ENCODE peak calls at places on chromosome 15, in ten cellular contexts. One of them, this sample, is unnamed.

GRCh38 chr15:48046813-48047483 is 73.8 kb upstream of the SLC24A5 start:
- DNase-seq in dorsolateral prefrontal cortex: no peak
- DNase-seq in Calu3: no peak
- DNase-seq in fibroblast of villous mesenchyme: no peak
- DNase-seq in neural crest cell: no peak
- DNase-seq in HFFc6: no peak
- DNase-seq in cardiac muscle cell: no peak
- DNase-seq in NB4: no peak
- DNase-seq in HL-60: no peak
- DNase-seq in fibroblast of lung: no peak
- DNase-seq in this sample: no peak

GRCh38 chr15:77603616-77604406 is 28.9 kb downstream of the LINGO1 start:
- DNase-seq in Calu3: no peak
- DNase-seq in cardiac muscle cell: no peak
- DNase-seq in fibroblast of villous mesenchyme: no peak
- DNase-seq in NB4: no peak
- DNase-seq in HFFc6: no peak
- DNase-seq in fibroblast of lung: no peak
- DNase-seq in dorsolateral prefrontal cortex: no peak
- DNase-seq in HL-60: no peak
- DNase-seq in neural crest cell: no peak
- DNase-seq in this sample: no peak

GRCh38 chr15:64017591-64018163 is 28.6 kb downstream of the DAPK2 start:
- DNase-seq in NB4: no peak
- DNase-seq in fibroblast of lung: peak
- DNase-seq in HFFc6: no peak
- DNase-seq in Calu3: no peak
- DNase-seq in HL-60: no peak
- DNase-seq in fibroblast of villous mesenchyme: no peak
- DNase-seq in cardiac muscle cell: no peak
- DNase-seq in neural crest cell: no peak
- DNase-seq in dorsolateral prefrontal cortex: no peak
- DNase-seq in this sample: no peak

GRCh38 chr15:85543741-85544155 is 163.3 kb downstream of the AKAP13 start:
- DNase-seq in dorsolateral prefrontal cortex: peak
- DNase-seq in fibroblast of lung: no peak
- DNase-seq in cardiac muscle cell: no peak
- DNase-seq in HL-60: peak
- DNase-seq in fibroblast of villous mesenchyme: no peak
- DNase-seq in HFFc6: no peak
- DNase-seq in Calu3: peak
- DNase-seq in NB4: peak
- DNase-seq in neural crest cell: no peak
- DNase-seq in this sample: no peak

GRCh38 chr15:33358303-33358702 is 47.5 kb downstream of the RYR3 start:
- DNase-seq in cardiac muscle cell: no peak
- DNase-seq in HL-60: no peak
- DNase-seq in neural crest cell: no peak
- DNase-seq in fibroblast of lung: peak
- DNase-seq in Calu3: no peak
- DNase-seq in fibroblast of villous mesenchyme: no peak
- DNase-seq in dorsolateral prefrontal cortex: no peak
- DNase-seq in NB4: no peak
- DNase-seq in HFFc6: no peak
- DNase-seq in this sample: no peak

GRCh38 chr15:40092416-40093223 is 16.1 kb downstream of the BMF start:
- DNase-seq in cardiac muscle cell: peak
- DNase-seq in fibroblast of villous mesenchyme: peak
- DNase-seq in Calu3: no peak
- DNase-seq in NB4: no peak
- DNase-seq in HFFc6: peak
- DNase-seq in dorsolateral prefrontal cortex: no peak
- DNase-seq in neural crest cell: no peak
- DNase-seq in HL-60: no peak
- DNase-seq in fibroblast of lung: peak
- DNase-seq in this sample: no peak

GRCh38 chr15:90336705-90337141 is 15.4 kb upstream of the ZNF774 start:
- DNase-seq in fibroblast of lung: peak
- DNase-seq in Calu3: no peak
- DNase-seq in HFFc6: peak
- DNase-seq in dorsolateral prefrontal cortex: no peak
- DNase-seq in fibroblast of villous mesenchyme: no peak
- DNase-seq in HL-60: peak
- DNase-seq in NB4: peak
- DNase-seq in neural crest cell: no peak
- DNase-seq in cardiac muscle cell: no peak
- DNase-seq in this sample: no peak

GRCh38 chr15:38253448-38253847 is 812 bp downstream of the SPRED1 start:
- DNase-seq in neural crest cell: no peak
- DNase-seq in Calu3: no peak
- DNase-seq in NB4: peak
- DNase-seq in cardiac muscle cell: no peak
- DNase-seq in dorsolateral prefrontal cortex: no peak
- DNase-seq in fibroblast of villous mesenchyme: peak
- DNase-seq in HFFc6: peak
- DNase-seq in fibroblast of lung: peak
- DNase-seq in HL-60: peak
- DNase-seq in this sample: no peak

GRCh38 chr15:86073281-86073680 is 6.4 kb upstream of the AGBL1 start:
- DNase-seq in HFFc6: no peak
- DNase-seq in cardiac muscle cell: no peak
- DNase-seq in fibroblast of villous mesenchyme: no peak
- DNase-seq in neural crest cell: no peak
- DNase-seq in dorsolateral prefrontal cortex: no peak
- DNase-seq in NB4: no peak
- DNase-seq in Calu3: no peak
- DNase-seq in fibroblast of lung: no peak
- DNase-seq in HL-60: no peak
- DNase-seq in this sample: no peak

GRCh38 chr15:85706779-85707518 is 87.8 kb downstream of the KLHL25 start:
- DNase-seq in Calu3: no peak
- DNase-seq in dorsolateral prefrontal cortex: no peak
- DNase-seq in neural crest cell: no peak
- DNase-seq in HL-60: no peak
- DNase-seq in fibroblast of villous mesenchyme: peak
- DNase-seq in NB4: peak
- DNase-seq in fibroblast of lung: peak
- DNase-seq in cardiac muscle cell: no peak
- DNase-seq in HFFc6: peak
- DNase-seq in this sample: no peak

GRCh38 chr15:44195151-44195740 is at the start of gene FRMD5:
- DNase-seq in HFFc6: peak
- DNase-seq in Calu3: peak
- DNase-seq in NB4: no peak
- DNase-seq in fibroblast of villous mesenchyme: peak
- DNase-seq in cardiac muscle cell: peak
- DNase-seq in dorsolateral prefrontal cortex: peak
- DNase-seq in HL-60: no peak
- DNase-seq in fibroblast of lung: peak
- DNase-seq in neural crest cell: peak
- DNase-seq in this sample: peak
- TF ChIP-seq CTCF in HFFc6: peak
- TF ChIP-seq CTCF in Calu3: no peak
- TF ChIP-seq CTCF in NB4: no peak
- TF ChIP-seq CTCF in fibroblast of villous mesenchyme: peak
- TF ChIP-seq CTCF in cardiac muscle cell: peak
- TF ChIP-seq CTCF in dorsolateral prefrontal cortex: peak
- TF ChIP-seq CTCF in HL-60: no peak
- TF ChIP-seq CTCF in fibroblast of lung: peak
- TF ChIP-seq CTCF in neural crest cell: peak
- TF ChIP-seq CTCF in this sample: no peak

GRCh38 chr15:31347067-31347975 is 20.7 kb downstream of the KLF13 start:
- DNase-seq in NB4: no peak
- DNase-seq in neural crest cell: no peak
- DNase-seq in HL-60: no peak
- DNase-seq in Calu3: no peak
- DNase-seq in fibroblast of villous mesenchyme: no peak
- DNase-seq in dorsolateral prefrontal cortex: no peak
- DNase-seq in cardiac muscle cell: no peak
- DNase-seq in HFFc6: no peak
- DNase-seq in fibroblast of lung: no peak
- DNase-seq in this sample: no peak
- TF ChIP-seq CTCF in NB4: no peak
- TF ChIP-seq CTCF in neural crest cell: no peak
- TF ChIP-seq CTCF in HL-60: no peak
- TF ChIP-seq CTCF in Calu3: no peak
- TF ChIP-seq CTCF in fibroblast of villous mesenchyme: no peak
- TF ChIP-seq CTCF in dorsolateral prefrontal cortex: no peak
- TF ChIP-seq CTCF in cardiac muscle cell: no peak
- TF ChIP-seq CTCF in HFFc6: no peak
- TF ChIP-seq CTCF in fibroblast of lung: no peak
- TF ChIP-seq CTCF in this sample: no peak

DNA sequence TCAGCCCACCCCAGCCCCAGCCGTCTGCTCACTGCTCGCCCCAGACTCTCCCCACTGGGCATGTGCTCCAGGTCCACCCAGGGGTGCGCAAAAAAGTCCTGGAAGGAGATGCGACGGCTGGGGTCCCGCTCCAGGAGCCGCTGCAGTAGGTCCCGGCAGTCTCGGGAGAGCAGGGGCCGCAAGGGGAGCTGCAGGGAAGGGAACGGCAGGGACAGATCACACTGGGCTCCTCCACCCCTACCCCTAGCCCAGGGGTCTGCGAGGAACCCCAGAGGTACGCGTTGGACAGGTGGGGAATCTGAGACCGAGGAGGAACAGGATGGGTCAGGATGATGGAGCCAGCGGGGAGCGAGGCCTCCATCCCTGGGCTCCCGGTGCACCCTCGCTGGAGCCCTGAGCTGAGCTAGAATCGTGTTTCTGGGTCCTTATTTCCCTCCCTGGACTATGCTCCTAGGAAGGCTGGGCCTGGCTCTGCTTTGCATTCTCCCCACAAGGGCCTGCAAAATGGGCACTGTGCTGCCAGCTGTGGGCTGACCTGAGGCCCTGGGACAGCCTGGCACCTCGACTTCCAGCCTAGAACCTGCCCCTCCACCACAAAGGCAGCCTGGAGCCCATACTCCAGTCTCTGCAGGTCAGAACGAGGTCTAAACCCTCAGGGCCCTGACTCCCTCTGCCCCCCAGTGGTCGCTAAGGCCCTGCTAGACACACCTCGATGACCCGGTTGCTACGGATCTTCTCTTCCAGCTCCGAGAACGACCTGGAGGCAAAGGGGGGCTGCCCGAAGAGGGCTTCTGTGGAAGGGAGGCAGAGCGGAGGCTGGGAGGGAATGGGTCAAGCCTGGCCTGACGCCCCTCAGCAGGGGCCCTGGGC is 3.2 kb downstream of the ULK3 start:
- DNase-seq in fibroblast of villous mesenchyme: no peak
- DNase-seq in NB4: peak
- DNase-seq in HL-60: no peak
- DNase-seq in dorsolateral prefrontal cortex: no peak
- DNase-seq in neural crest cell: no peak
- DNase-seq in Calu3: no peak
- DNase-seq in cardiac muscle cell: no peak
- DNase-seq in fibroblast of lung: no peak
- DNase-seq in HFFc6: no peak
- DNase-seq in this sample: no peak
- TF ChIP-seq CTCF in fibroblast of villous mesenchyme: no peak
- TF ChIP-seq CTCF in NB4: peak
- TF ChIP-seq CTCF in HL-60: no peak
- TF ChIP-seq CTCF in dorsolateral prefrontal cortex: no peak
- TF ChIP-seq CTCF in neural crest cell: no peak
- TF ChIP-seq CTCF in Calu3: no peak
- TF ChIP-seq CTCF in cardiac muscle cell: no peak
- TF ChIP-seq CTCF in fibroblast of lung: no peak
- TF ChIP-seq CTCF in HFFc6: peak
- TF ChIP-seq CTCF in this sample: no peak

GRCh38 chr15:101320501-101321052 is 25.5 kb upstream of the SNRPA1 start:
- DNase-seq in HFFc6: peak
- DNase-seq in fibroblast of lung: peak
- DNase-seq in cardiac muscle cell: peak
- DNase-seq in NB4: peak
- DNase-seq in dorsolateral prefrontal cortex: no peak
- DNase-seq in neural crest cell: no peak
- DNase-seq in fibroblast of villous mesenchyme: peak
- DNase-seq in Calu3: no peak
- DNase-seq in HL-60: peak
- DNase-seq in this sample: no peak
- TF ChIP-seq CTCF in HFFc6: peak
- TF ChIP-seq CTCF in fibroblast of lung: peak
- TF ChIP-seq CTCF in cardiac muscle cell: peak
- TF ChIP-seq CTCF in NB4: peak
- TF ChIP-seq CTCF in dorsolateral prefrontal cortex: no peak
- TF ChIP-seq CTCF in neural crest cell: peak
- TF ChIP-seq CTCF in fibroblast of villous mesenchyme: peak
- TF ChIP-seq CTCF in Calu3: no peak
- TF ChIP-seq CTCF in HL-60: peak
- TF ChIP-seq CTCF in this sample: no peak

GRCh38 chr15:27070816-27071215 is 99.8 kb downstream of the GABRG3 start:
- DNase-seq in cardiac muscle cell: no peak
- DNase-seq in HFFc6: no peak
- DNase-seq in dorsolateral prefrontal cortex: no peak
- DNase-seq in HL-60: no peak
- DNase-seq in neural crest cell: no peak
- DNase-seq in Calu3: no peak
- DNase-seq in fibroblast of villous mesenchyme: no peak
- DNase-seq in fibroblast of lung: no peak
- DNase-seq in NB4: no peak
- DNase-seq in this sample: no peak

GRCh38 chr15:27077790-27078189 is 106.8 kb downstream of the GABRG3 start:
- DNase-seq in fibroblast of lung: no peak
- DNase-seq in fibroblast of villous mesenchyme: no peak
- DNase-seq in Calu3: no peak
- DNase-seq in neural crest cell: no peak
- DNase-seq in cardiac muscle cell: no peak
- DNase-seq in HL-60: no peak
- DNase-seq in HFFc6: no peak
- DNase-seq in NB4: no peak
- DNase-seq in dorsolateral prefrontal cortex: no peak
- DNase-seq in this sample: no peak

GRCh38 chr15:27074179-27074578 is 103.2 kb downstream of the GABRG3 start:
- DNase-seq in cardiac muscle cell: no peak
- DNase-seq in dorsolateral prefrontal cortex: no peak
- DNase-seq in HFFc6: no peak
- DNase-seq in Calu3: no peak
- DNase-seq in fibroblast of villous mesenchyme: no peak
- DNase-seq in neural crest cell: no peak
- DNase-seq in fibroblast of lung: no peak
- DNase-seq in HL-60: no peak
- DNase-seq in NB4: no peak
- DNase-seq in this sample: no peak
- TF ChIP-seq CTCF in cardiac muscle cell: no peak
- TF ChIP-seq CTCF in dorsolateral prefrontal cortex: no peak
- TF ChIP-seq CTCF in HFFc6: no peak
- TF ChIP-seq CTCF in Calu3: no peak
- TF ChIP-seq CTCF in fibroblast of villous mesenchyme: no peak
- TF ChIP-seq CTCF in neural crest cell: no peak
- TF ChIP-seq CTCF in fibroblast of lung: no peak
- TF ChIP-seq CTCF in HL-60: no peak
- TF ChIP-seq CTCF in NB4: no peak
- TF ChIP-seq CTCF in this sample: no peak